ENCODE peak calls at places on chromosomes 6 and 20, in four cellular contexts. One of them, this sample, is unnamed.

GRCh38 chr6:158122048-158122447 is 46.0 kb downstream of the SERAC1 start:
- DNase-seq in HepG2: peak; percentile 56
- DNase-seq in K562: no peak
- DNase-seq in GM12878: no peak
- DNase-seq in this sample: peak; percentile 4

GRCh38 chr6:28940294-28940858 is 16.6 kb upstream of the TRIM27 start:
- DNase-seq in GM12878: peak; percentile 37
- DNase-seq in HepG2: peak; percentile 43
- DNase-seq in K562: peak; percentile 55
- DNase-seq in this sample: peak; percentile 65

GRCh38 chr20:37534401-37535157 is 6.9 kb upstream of the BLCAP start:
- DNase-seq in HepG2: peak; percentile 83
- DNase-seq in GM12878: peak; percentile 90
- DNase-seq in K562: peak; percentile 47
- DNase-seq in this sample: peak; percentile 79

GRCh38 chr6:37673436-37673835 is 24.2 kb downstream of the MDGA1 start:
- DNase-seq in HepG2: no peak
- DNase-seq in GM12878: no peak
- DNase-seq in K562: no peak
- DNase-seq in this sample: no peak

GRCh38 chr20:45413479-45413878 is 2.5 kb upstream of the PIGT start:
- DNase-seq in K562: no peak
- DNase-seq in HepG2: no peak
- DNase-seq in GM12878: no peak
- DNase-seq in this sample: no peak

GRCh38 chr20:49695830-49696229 is 17.8 kb downstream of the B4GALT5 start:
- DNase-seq in HepG2: no peak
- DNase-seq in GM12878: no peak
- DNase-seq in K562: no peak
- DNase-seq in this sample: no peak

GRCh38 chr6:21808045-21808470 is 214.5 kb downstream of the SOX4 start:
- DNase-seq in K562: no peak
- DNase-seq in HepG2: no peak
- DNase-seq in GM12878: no peak
- DNase-seq in this sample: no peak

GRCh38 chr6:111602481-111603404 is 2.9 kb downstream of the TRAF3IP2 start:
- DNase-seq in GM12878: no peak
- DNase-seq in HepG2: no peak
- DNase-seq in K562: no peak
- DNase-seq in this sample: no peak

GRCh38 chr6:120198033-120198432 is 848.5 kb upstream of the MAN1A1 start:
- DNase-seq in K562: no peak
- DNase-seq in GM12878: no peak
- DNase-seq in HepG2: peak; percentile 59
- DNase-seq in this sample: no peak

GRCh38 chr20:19915111-19915798 is 101.9 kb upstream of the NAA20 start:
- DNase-seq in GM12878: no peak
- DNase-seq in K562: no peak
- DNase-seq in HepG2: no peak
- DNase-seq in this sample: no peak

GRCh38 chr20:63006611-63007471 is at the start of gene BHLHE23:
- DNase-seq in K562: no peak
- DNase-seq in GM12878: no peak
- DNase-seq in HepG2: no peak
- DNase-seq in this sample: no peak

GRCh38 chr6:14992382-14992781 is 253.5 kb upstream of the JARID2 start:
- DNase-seq in HepG2: no peak
- DNase-seq in K562: no peak
- DNase-seq in GM12878: no peak
- DNase-seq in this sample: no peak

DNA sequence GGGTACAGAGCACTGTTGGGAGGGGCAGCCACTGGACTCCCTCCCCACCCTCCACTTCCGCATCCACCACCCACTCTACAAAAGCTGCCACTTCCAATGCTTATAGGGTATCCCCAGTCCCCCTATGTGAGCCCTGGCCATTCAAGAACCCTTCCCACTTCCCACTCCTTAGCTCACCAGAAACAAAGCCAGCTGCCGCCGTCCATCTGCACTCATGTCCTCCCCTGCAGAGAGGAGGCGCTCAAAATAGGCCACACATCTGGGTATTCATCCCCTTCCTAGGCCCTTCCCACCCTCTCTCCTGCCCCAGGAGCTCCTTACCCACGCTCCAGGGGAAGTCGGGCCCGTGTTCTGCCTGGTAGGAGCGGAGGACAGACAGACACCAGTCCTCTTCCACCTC is 6.5 kb upstream of the LY6G5C start:
- DNase-seq in GM12878: no peak
- DNase-seq in HepG2: no peak
- DNase-seq in K562: no peak
- DNase-seq in this sample: no peak
- TF ChIP-seq POLR2AphosphoS2 in GM12878: no peak
- TF ChIP-seq POLR2AphosphoS2 in HepG2: no peak
- TF ChIP-seq POLR2AphosphoS2 in K562: no peak
- TF ChIP-seq POLR2AphosphoS2 in this sample: no peak

DNA sequence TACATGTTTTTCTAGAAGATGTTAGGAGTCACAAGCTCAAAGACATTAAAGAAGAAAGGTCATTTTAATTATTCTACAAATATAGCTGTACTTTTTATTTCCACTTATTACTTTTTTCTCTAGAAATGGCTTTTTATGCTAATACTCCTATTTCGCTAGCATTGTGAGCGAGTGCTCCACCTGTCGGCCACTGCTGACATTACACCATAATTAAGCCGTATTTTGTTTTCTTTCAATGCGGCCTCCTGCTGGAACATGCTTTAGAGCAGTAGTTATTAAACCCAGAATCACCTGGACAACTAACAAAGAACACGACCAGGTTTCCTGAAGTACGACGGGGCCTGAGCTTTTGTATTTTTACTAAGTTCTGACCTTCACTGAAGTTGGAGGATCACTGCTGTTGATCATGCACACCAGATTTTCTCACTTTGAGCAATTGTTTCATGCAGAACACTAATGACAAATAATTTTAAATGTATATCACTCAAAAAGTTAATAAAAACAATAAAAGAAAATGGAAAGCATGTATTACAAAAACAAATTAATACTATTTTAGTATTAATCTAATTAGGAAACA is 74.1 kb upstream of the PAK5 start:
- DNase-seq in HepG2: peak; percentile 59
- DNase-seq in K562: peak; percentile 17
- DNase-seq in GM12878: no peak
- DNase-seq in this sample: peak; percentile 38
- TF ChIP-seq POLR2AphosphoS2 in HepG2: no peak
- TF ChIP-seq POLR2AphosphoS2 in K562: no peak
- TF ChIP-seq POLR2AphosphoS2 in GM12878: no peak
- TF ChIP-seq POLR2AphosphoS2 in this sample: no peak

GRCh38 chr20:48326868-48327267 is 500.9 kb downstream of the PREX1 start:
- DNase-seq in HepG2: no peak
- DNase-seq in K562: no peak
- DNase-seq in GM12878: no peak
- DNase-seq in this sample: no peak
- TF ChIP-seq POLR2AphosphoS2 in HepG2: no peak
- TF ChIP-seq POLR2AphosphoS2 in K562: no peak
- TF ChIP-seq POLR2AphosphoS2 in GM12878: no peak
- TF ChIP-seq POLR2AphosphoS2 in this sample: no peak

GRCh38 chr6:32553037-32553742 is 23.1 kb upstream of the HLA-DRB5 start:
- DNase-seq in HepG2: no peak
- DNase-seq in K562: no peak
- DNase-seq in GM12878: no peak
- DNase-seq in this sample: no peak
- TF ChIP-seq POLR2AphosphoS2 in HepG2: no peak
- TF ChIP-seq POLR2AphosphoS2 in K562: no peak
- TF ChIP-seq POLR2AphosphoS2 in GM12878: no peak
- TF ChIP-seq POLR2AphosphoS2 in this sample: no peak

GRCh38 chr6:39302669-39303424 is 11.4 kb downstream of the KCNK17 start:
- DNase-seq in HepG2: peak; percentile 66
- DNase-seq in GM12878: peak; percentile 39
- DNase-seq in K562: peak; percentile 93
- DNase-seq in this sample: peak; percentile 78
- TF ChIP-seq POLR2AphosphoS2 in HepG2: no peak
- TF ChIP-seq POLR2AphosphoS2 in GM12878: no peak
- TF ChIP-seq POLR2AphosphoS2 in K562: no peak
- TF ChIP-seq POLR2AphosphoS2 in this sample: no peak

GRCh38 chr6:27146706-27147507 is 100.6 kb upstream of the PRSS16 start:
- DNase-seq in GM12878: peak; percentile 100
- DNase-seq in K562: peak; percentile 93
- DNase-seq in HepG2: peak; percentile 70
- DNase-seq in this sample: peak; percentile 96

GRCh38 chr6:27144740-27145079 is 102.8 kb upstream of the PRSS16 start:
- DNase-seq in GM12878: no peak
- DNase-seq in HepG2: no peak
- DNase-seq in K562: no peak
- DNase-seq in this sample: no peak

GRCh38 chr6:27148404-27148795 is 99.1 kb upstream of the PRSS16 start:
- DNase-seq in GM12878: no peak
- DNase-seq in K562: no peak
- DNase-seq in HepG2: no peak
- DNase-seq in this sample: no peak

GRCh38 chr6:27143474-27144026 is 104.0 kb upstream of the PRSS16 start:
- DNase-seq in HepG2: no peak
- DNase-seq in K562: no peak
- DNase-seq in GM12878: no peak
- DNase-seq in this sample: no peak

GRCh38 chr6:27145731-27146455 is 101.6 kb upstream of the PRSS16 start:
- DNase-seq in HepG2: peak; percentile 43
- DNase-seq in K562: peak; percentile 35
- DNase-seq in GM12878: peak; percentile 84
- DNase-seq in this sample: peak; percentile 91
- TF ChIP-seq POLR2AphosphoS2 in HepG2: no peak
- TF ChIP-seq POLR2AphosphoS2 in K562: no peak
- TF ChIP-seq POLR2AphosphoS2 in GM12878: peak; percentile 92
- TF ChIP-seq POLR2AphosphoS2 in this sample: no peak

GRCh38 chr6:48834706-48835105 is 628.3 kb downstream of the MMUT start:
- DNase-seq in HepG2: no peak
- DNase-seq in K562: no peak
- DNase-seq in GM12878: no peak
- DNase-seq in this sample: no peak
- TF ChIP-seq POLR2AphosphoS2 in HepG2: no peak
- TF ChIP-seq POLR2AphosphoS2 in K562: no peak
- TF ChIP-seq POLR2AphosphoS2 in GM12878: no peak
- TF ChIP-seq POLR2AphosphoS2 in this sample: no peak

DNA sequence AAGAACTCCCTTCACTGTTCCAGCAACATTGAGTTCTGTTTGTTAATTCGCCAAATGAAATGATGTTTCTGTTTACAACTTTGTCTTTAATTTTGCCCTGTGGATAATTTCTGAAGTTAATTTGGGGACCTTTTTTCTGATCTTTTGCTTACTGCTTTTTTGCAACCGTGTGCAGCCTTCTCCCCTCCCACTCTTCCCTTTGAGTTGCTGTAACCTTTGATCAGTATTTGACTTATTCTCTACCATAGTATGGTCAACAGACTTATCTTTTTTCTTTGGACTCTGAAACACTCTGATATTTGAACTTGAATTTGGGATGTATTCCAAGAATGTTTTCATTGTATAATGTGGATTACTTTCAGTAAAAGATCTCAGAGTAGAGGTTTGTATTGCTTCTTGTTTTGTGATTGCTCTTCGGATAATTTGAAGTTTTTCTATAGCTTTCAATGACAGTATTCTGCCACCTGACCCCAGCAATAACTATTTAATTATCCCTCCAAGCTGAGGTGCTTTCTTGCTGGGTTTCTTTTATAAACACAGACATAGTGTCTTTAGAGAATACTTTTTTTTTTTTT is 46.2 kb downstream of the LRRN4 start:
- DNase-seq in GM12878: no peak
- DNase-seq in K562: no peak
- DNase-seq in HepG2: peak; percentile 99
- DNase-seq in this sample: no peak
- TF ChIP-seq POLR2AphosphoS2 in GM12878: no peak
- TF ChIP-seq POLR2AphosphoS2 in K562: no peak
- TF ChIP-seq POLR2AphosphoS2 in HepG2: no peak
- TF ChIP-seq POLR2AphosphoS2 in this sample: no peak